ENCODE peak calls at places on chromosomes 3 and 15, in five cellular contexts. D is neuronal stem cell, X is mesendoderm, H is H9, E is IMR-90. V is an unnamed sample.
A peak's percentile ranks its signal among the peaks of the same experiment; 100 is the strongest.

GRCh38 chr15:58213587-58214360 is 75.6 kb downstream of the AQP9 start:
- DNase-seq in E (peak; percentile 18), H (no peak), D (no peak), X (no peak), V (no peak)

GRCh38 chr15:100082761-100083402 is 258.9 kb downstream of the ADAMTS17 start:
- DNase-seq in H (no peak), D (no peak), X (no peak), E (no peak), V (no peak)

GRCh38 chr15:28098766-28099554 is at the start of gene OCA2:
- DNase-seq in D (peak; percentile 67), X (peak; percentile 81), E (peak; percentile 30), H (peak; percentile 83), V (peak; percentile 23)

GRCh38 chr15:39188930-39189329 is 391.9 kb upstream of the THBS1 start:
- DNase-seq in X (peak; percentile 30), H (no peak), E (peak; percentile 89), D (no peak), V (peak; percentile 63)

GRCh38 chr3:187919018-187919417 is 173.8 kb upstream of the BCL6 start:
- DNase-seq in H (no peak), E (no peak), D (no peak), X (no peak), V (no peak)

GRCh38 chr3:50484681-50485263 is 18.7 kb downstream of the CACNA2D2 start:
- DNase-seq in H (no peak), D (no peak), E (no peak), X (no peak), V (no peak)

GRCh38 chr3:185813691-185814215 is 11.1 kb downstream of the IGF2BP2 start:
- DNase-seq in E (peak; percentile 86), H (peak; percentile 84), X (peak; percentile 95), D (no peak), V (peak; percentile 38)

GRCh38 chr15:41307679-41308078 is 24.7 kb downstream of the OIP5 start:
- DNase-seq in D (no peak), H (no peak), E (no peak), X (no peak), V (no peak)

GRCh38 chr15:66356359-66357236 is at the start of gene TIPIN:
- DNase-seq in H (peak; percentile 95), E (peak; percentile 95), D (peak; percentile 87), X (peak; percentile 98), V (peak; percentile 96)

GRCh38 chr15:95492388-95493070 is 838.0 kb upstream of the NR2F2 start:
- DNase-seq in D (no peak), X (peak; percentile 6), H (no peak), E (no peak), V (no peak)

GRCh38 chr3:181596126-181596525 is 115.6 kb upstream of the SOX2 start:
- DNase-seq in D (no peak), E (no peak), X (no peak), H (no peak), V (no peak)

GRCh38 chr3:111734652-111735051 is 124.4 kb upstream of the PHLDB2 start:
- DNase-seq in X (no peak), H (no peak), D (no peak), E (no peak), V (peak; percentile 14)

GRCh38 chr3:111737056-111737711 is 121.9 kb upstream of the PHLDB2 start:
- DNase-seq in E (no peak), X (no peak), H (no peak), D (no peak), V (no peak)

GRCh38 chr3:111735912-111736311 is 123.2 kb upstream of the PHLDB2 start:
- DNase-seq in X (no peak), E (no peak), D (no peak), H (no peak), V (no peak)

GRCh38 chr3:111733856-111734255 is 125.2 kb upstream of the PHLDB2 start:
- DNase-seq in X (no peak), E (no peak), H (no peak), D (no peak), V (no peak)

GRCh38 chr3:111735271-111735758 is 123.8 kb upstream of the PHLDB2 start:
- DNase-seq in X (peak; percentile 95), H (no peak), D (no peak), E (peak; percentile 94), V (peak; percentile 79)
- H2BK120ac ChIP-seq in X (no peak overlapping the region), H (no peak overlapping the region), D (no peak overlapping the region), E (peak overlapping the region; percentile 78), V (no peak overlapping the region)

GRCh38 chr15:63089260-63090043 is 32.2 kb upstream of the LACTB start:
- DNase-seq in H (peak; percentile 86), D (no peak), E (peak; percentile 97), X (peak; percentile 87), V (peak; percentile 3)
- H2BK120ac ChIP-seq in H (no peak overlapping the region), D (no peak overlapping the region), E (peak overlapping the region; percentile 96), X (no peak overlapping the region), V (peak overlapping the region; percentile 98)

DNA sequence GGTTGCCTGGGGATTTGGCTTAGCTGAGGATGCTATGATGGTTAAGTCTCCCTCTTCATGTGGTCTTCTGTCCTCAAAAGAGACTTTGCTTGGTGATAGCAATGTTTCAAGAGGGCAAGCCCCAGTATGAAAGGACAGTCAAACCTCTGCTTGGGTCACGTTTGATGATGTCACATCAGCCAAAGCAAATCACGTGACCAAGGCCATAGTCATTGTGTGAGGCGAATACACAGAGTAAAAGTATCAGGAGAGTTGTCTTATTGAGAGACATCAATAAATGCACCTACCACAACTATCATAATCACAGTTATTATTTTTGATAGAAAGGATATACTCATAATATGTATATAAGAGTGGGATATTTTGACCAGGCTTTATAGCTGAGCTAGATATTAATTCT is 243.0 kb downstream of the EPHA6 start:
- DNase-seq in E (no peak), D (no peak), X (no peak), H (no peak), V (no peak)
- H2BK120ac ChIP-seq in E (no peak overlapping the region), D (no peak overlapping the region), X (no peak overlapping the region), H (no peak overlapping the region), V (no peak overlapping the region)

GRCh38 chr3:195271116-195271858 is at the start of gene XXYLT1:
- DNase-seq in E (peak; percentile 80), D (peak; percentile 93), X (peak; percentile 96), H (peak; percentile 92), V (peak; percentile 92)
- H2BK120ac ChIP-seq in E (peak within 1 kb of the TSS; percentile 42), D (peak within 1 kb of the TSS; percentile 85), X (peak within 1 kb of the TSS; percentile 61), H (no peak within 1 kb of the TSS), V (peak within 1 kb of the TSS; percentile 73)

DNA sequence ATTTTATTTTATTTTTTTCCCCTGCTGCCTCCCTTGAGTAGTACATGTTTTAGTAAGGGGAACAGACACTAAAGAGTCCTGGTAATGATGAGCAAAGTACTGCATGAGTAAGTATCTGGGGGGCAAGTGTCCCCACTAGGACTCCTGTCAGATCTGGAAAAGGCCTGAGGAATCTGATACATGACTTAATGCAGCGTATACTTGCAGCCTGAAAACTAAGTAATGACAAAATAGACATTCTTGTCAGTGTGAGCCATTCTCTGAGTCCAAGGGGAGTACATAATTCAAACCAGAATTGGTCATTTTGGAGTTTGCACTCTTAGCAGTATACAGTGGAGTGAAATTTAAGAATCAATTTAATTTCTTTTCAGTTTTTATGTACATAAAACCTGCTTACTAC is 27.5 kb downstream of the NXPE3 start:
- DNase-seq in X (no peak), E (no peak), D (no peak), H (no peak), V (no peak)
- H2BK120ac ChIP-seq in X (no peak overlapping the region), E (no peak overlapping the region), D (no peak overlapping the region), H (no peak overlapping the region), V (no peak overlapping the region)

GRCh38 chr3:61687663-61688306 is 126.4 kb downstream of the PTPRG start:
- DNase-seq in E (no peak), D (no peak), X (no peak), H (no peak), V (no peak)
- H2BK120ac ChIP-seq in E (no peak overlapping the region), D (no peak overlapping the region), X (no peak overlapping the region), H (no peak overlapping the region), V (no peak overlapping the region)

GRCh38 chr15:97009036-97009555 is 678.6 kb downstream of the NR2F2 start:
- DNase-seq in E (no peak), H (no peak), X (no peak), D (no peak), V (peak; percentile 35)

GRCh38 chr15:97014001-97014400 is 683.5 kb downstream of the NR2F2 start:
- DNase-seq in H (no peak), E (no peak), X (no peak), D (no peak), V (no peak)

GRCh38 chr15:97013491-97013890 is 683.0 kb downstream of the NR2F2 start:
- DNase-seq in E (no peak), H (no peak), D (no peak), X (no peak), V (peak; percentile 80)

GRCh38 chr15:97012986-97013385 is 682.5 kb downstream of the NR2F2 start:
- DNase-seq in E (no peak), H (no peak), X (peak; percentile 28), D (no peak), V (peak; percentile 95)
- H2BK120ac ChIP-seq in E (no peak overlapping the region), H (no peak overlapping the region), X (no peak overlapping the region), D (no peak overlapping the region), V (no peak overlapping the region)

GRCh38 chr15:77533530-77533929 is 99.2 kb downstream of the LINGO1 start:
- DNase-seq in D (no peak), H (no peak), X (peak; percentile 40), E (no peak), V (no peak)

GRCh38 chr15:77537006-77537405 is 95.7 kb downstream of the LINGO1 start:
- DNase-seq in D (no peak), H (no peak), E (no peak), X (no peak), V (no peak)

GRCh38 chr15:77538011-77538410 is 94.7 kb downstream of the LINGO1 start:
- DNase-seq in X (no peak), H (no peak), D (no peak), E (no peak), V (no peak)

GRCh38 chr15:77533986-77534385 is 98.7 kb downstream of the LINGO1 start:
- DNase-seq in D (no peak), H (no peak), E (no peak), X (no peak), V (no peak)

DNA sequence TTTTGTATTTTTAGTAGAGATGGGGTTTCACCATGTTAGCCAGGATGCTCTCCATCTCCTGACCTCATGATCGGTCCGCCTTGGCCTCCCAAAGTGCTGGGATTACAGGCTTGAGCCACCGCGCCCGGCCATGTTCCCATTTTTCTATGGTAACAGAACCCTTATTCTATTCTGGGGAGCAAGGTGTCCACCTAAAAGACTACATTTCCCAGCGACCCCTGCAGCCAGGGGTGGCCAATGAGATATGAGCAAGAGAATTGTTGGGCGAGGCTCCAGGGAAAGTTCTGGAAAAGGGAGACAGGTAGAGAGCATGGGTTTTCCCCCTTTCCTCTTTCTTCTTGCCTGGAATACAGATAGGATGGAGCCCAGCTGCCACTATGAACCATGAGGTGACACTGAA is 96.9 kb downstream of the LINGO1 start:
- DNase-seq in D (no peak), H (no peak), X (peak; percentile 42), E (no peak), V (no peak)
- H2BK120ac ChIP-seq in D (no peak overlapping the region), H (no peak overlapping the region), X (no peak overlapping the region), E (no peak overlapping the region), V (no peak overlapping the region)

GRCh38 chr3:58237940-58238681 is 519 bp downstream of the ABHD6 start:
- DNase-seq in D (peak; percentile 29), H (peak; percentile 47), X (peak; percentile 49), E (peak; percentile 21), V (peak; percentile 60)
- H2BK120ac ChIP-seq in D (peak overlapping the region; percentile 40), H (no peak overlapping the region), X (no peak overlapping the region), E (no peak overlapping the region), V (no peak overlapping the region)